ENCODE peak calls at places on chromosome 10, in nine cellular contexts. X is endothelial cell, F is fibroblast of lung, G is chondrocyte, W is PC-9, Q is GM20000, I is right lobe of liver, M is AG10803, L is AG04450. V is an unnamed sample.

GRCh38 chr10:68560201-68560915 is at the start of gene TET1:
- DNase-seq in X (peak; percentile 79), F (peak; percentile 54), G (no peak), W (no peak), Q (peak; percentile 66), I (peak; percentile 57), M (peak; percentile 39), L (no peak), V (no peak)

GRCh38 chr10:102146971-102147428 is 5.2 kb upstream of the NOLC1 start:
- DNase-seq in X (no peak), F (no peak), G (no peak), W (no peak), Q (no peak), I (no peak), M (no peak), L (no peak), V (no peak)

GRCh38 chr10:22620140-22620857 is 94.1 kb downstream of the PIP4K2A start:
- DNase-seq in X (no peak), F (peak; percentile 98), G (no peak), W (peak; percentile 61), Q (no peak), I (no peak), M (peak; percentile 94), L (peak; percentile 80), V (peak; percentile 82)

GRCh38 chr10:133457100-133457841 is 3.5 kb downstream of the SCART1 start:
- DNase-seq in X (no peak), F (no peak), G (no peak), W (no peak), Q (no peak), I (peak; percentile 49), M (no peak), L (no peak), V (no peak)

GRCh38 chr10:120945801-120946302 is 94.7 kb downstream of the WDR11 start:
- DNase-seq in X (no peak), F (peak; percentile 61), G (no peak), W (no peak), Q (no peak), I (no peak), M (peak; percentile 20), L (no peak), V (no peak)

GRCh38 chr10:14822879-14823755 is 14.7 kb downstream of the CDNF start:
- DNase-seq in X (peak; percentile 35), F (peak; percentile 28), G (no peak), W (no peak), Q (peak; percentile 58), I (no peak), M (peak; percentile 49), L (peak; percentile 20), V (peak; percentile 27)

GRCh38 chr10:22986771-22987542 is 59.1 kb downstream of the ARMC3 start:
- DNase-seq in X (no peak), F (peak; percentile 36), G (no peak), W (no peak), Q (peak; percentile 22), I (no peak), M (peak; percentile 44), L (peak; percentile 1), V (no peak)

GRCh38 chr10:25357269-25357668 is 182.5 kb downstream of the GPR158 start:
- DNase-seq in X (no peak), F (no peak), G (no peak), W (no peak), Q (no peak), I (no peak), M (no peak), L (no peak), V (no peak)

GRCh38 chr10:24174014-24174413 is 34.9 kb upstream of the KIAA1217 start:
- DNase-seq in X (no peak), F (no peak), G (no peak), W (no peak), Q (no peak), I (no peak), M (no peak), L (no peak), V (no peak)

GRCh38 chr10:24172909-24173308 is 36.0 kb upstream of the KIAA1217 start:
- DNase-seq in X (no peak), F (no peak), G (no peak), W (no peak), Q (no peak), I (no peak), M (no peak), L (no peak), V (no peak)

DNA sequence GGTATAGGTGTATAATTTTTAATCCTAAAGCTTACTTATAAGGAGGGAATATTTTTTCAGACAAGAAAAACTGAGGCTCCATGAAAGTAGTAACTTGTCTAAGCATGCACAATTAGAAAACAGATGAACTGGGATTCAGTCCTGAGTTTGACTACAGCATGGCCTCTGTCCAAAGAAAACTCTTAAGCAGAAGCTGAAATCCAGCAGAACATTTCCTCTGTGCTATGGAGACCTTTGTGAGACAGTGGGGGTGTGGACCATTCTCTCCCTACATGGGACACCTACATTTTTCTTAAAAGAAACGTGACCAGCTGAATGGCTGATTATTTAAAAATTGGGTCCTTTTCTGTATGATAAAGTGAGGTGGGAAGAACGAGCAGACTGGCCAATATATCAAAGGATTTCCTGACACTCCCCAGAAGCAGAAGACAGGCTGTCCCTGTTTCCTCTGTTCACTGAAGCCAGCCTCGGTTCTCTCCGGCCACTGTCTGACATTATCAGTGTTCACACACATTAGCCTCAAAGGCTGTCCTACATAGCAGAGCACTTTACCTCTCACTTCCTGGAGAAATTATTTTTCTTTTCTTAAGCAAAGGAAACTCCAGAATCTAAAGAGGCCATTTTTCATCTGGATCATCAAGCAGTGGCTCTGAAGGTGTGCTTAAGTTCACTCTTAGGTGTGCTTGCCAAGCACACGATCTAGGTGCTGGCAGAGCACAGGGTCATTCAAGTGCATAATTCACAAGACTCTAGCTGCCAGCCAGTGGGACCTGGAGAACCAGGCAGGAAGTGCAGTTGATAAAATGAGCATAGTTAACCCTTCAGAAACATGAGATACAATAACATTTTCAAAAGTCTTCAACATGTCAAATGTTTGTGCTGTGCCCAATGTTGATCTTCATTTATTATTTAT is 40.4 kb upstream of the KIAA1217 start:
- DNase-seq in X (no peak), F (peak; percentile 36), G (no peak), W (no peak), Q (no peak), I (no peak), M (no peak), L (no peak), V (no peak)
- TF ChIP-seq CTCF in X (no peak), F (no peak), G (no peak), W (no peak), Q (no peak), I (no peak), M (no peak), L (no peak), V (no peak)

GRCh38 chr10:43685744-43686143 is 37.1 kb upstream of the ZNF32 start:
- DNase-seq in X (no peak), F (no peak), G (no peak), W (no peak), Q (no peak), I (no peak), M (no peak), L (no peak), V (no peak)

GRCh38 chr10:43687373-43687772 is 38.7 kb upstream of the ZNF32 start:
- DNase-seq in X (no peak), F (no peak), G (no peak), W (no peak), Q (no peak), I (no peak), M (no peak), L (no peak), V (no peak)

GRCh38 chr10:43688348-43688892 is 39.7 kb upstream of the ZNF32 start:
- DNase-seq in X (no peak), F (peak; percentile 61), G (no peak), W (no peak), Q (no peak), I (no peak), M (no peak), L (no peak), V (no peak)

GRCh38 chr10:43684198-43684559 is 35.5 kb upstream of the ZNF32 start:
- DNase-seq in X (no peak), F (no peak), G (no peak), W (no peak), Q (no peak), I (no peak), M (no peak), L (no peak), V (no peak)

GRCh38 chr10:43686414-43686813 is 37.7 kb upstream of the ZNF32 start:
- DNase-seq in X (no peak), F (no peak), G (no peak), W (no peak), Q (no peak), I (no peak), M (no peak), L (no peak), V (no peak)
- TF ChIP-seq CTCF in X (peak; percentile 20), F (peak; percentile 16), G (peak; percentile 35), W (no peak), Q (no peak), I (no peak), M (peak; percentile 14), L (peak; percentile 21), V (no peak)

GRCh38 chr10:31320179-31320597 is 1.2 kb downstream of the ZEB1 start:
- DNase-seq in X (peak; percentile 22), F (peak; percentile 48), G (no peak), W (no peak), Q (peak; percentile 48), I (peak; percentile 77), M (no peak), L (no peak), V (no peak)

GRCh38 chr10:31319602-31320178 is 674 bp downstream of the ZEB1 start:
- DNase-seq in X (peak; percentile 16), F (no peak), G (no peak), W (no peak), Q (peak; percentile 34), I (no peak), M (no peak), L (no peak), V (no peak)

GRCh38 chr10:31318382-31318853 is 598 bp upstream of the ZEB1 start:
- DNase-seq in X (peak; percentile 49), F (peak; percentile 84), G (no peak), W (no peak), Q (peak; percentile 88), I (peak; percentile 86), M (peak; percentile 75), L (no peak), V (no peak)

GRCh38 chr10:31317652-31318381 is 1.2 kb upstream of the ZEB1 start:
- DNase-seq in X (peak; percentile 48), F (no peak), G (no peak), W (peak; percentile 53), Q (no peak), I (no peak), M (no peak), L (no peak), V (no peak)

GRCh38 chr10:31318854-31319601 is at the start of gene ZEB1:
- DNase-seq in X (peak; percentile 81), F (peak; percentile 97), G (peak; percentile 90), W (peak; percentile 66), Q (peak; percentile 91), I (peak; percentile 88), M (peak; percentile 91), L (peak; percentile 79), V (peak; percentile 86)
- TF ChIP-seq CTCF in X (peak; percentile 32), F (peak; percentile 18), G (peak; percentile 76), W (no peak), Q (no peak), I (peak; percentile 45), M (peak; percentile 34), L (peak; percentile 46), V (peak; percentile 29)

DNA sequence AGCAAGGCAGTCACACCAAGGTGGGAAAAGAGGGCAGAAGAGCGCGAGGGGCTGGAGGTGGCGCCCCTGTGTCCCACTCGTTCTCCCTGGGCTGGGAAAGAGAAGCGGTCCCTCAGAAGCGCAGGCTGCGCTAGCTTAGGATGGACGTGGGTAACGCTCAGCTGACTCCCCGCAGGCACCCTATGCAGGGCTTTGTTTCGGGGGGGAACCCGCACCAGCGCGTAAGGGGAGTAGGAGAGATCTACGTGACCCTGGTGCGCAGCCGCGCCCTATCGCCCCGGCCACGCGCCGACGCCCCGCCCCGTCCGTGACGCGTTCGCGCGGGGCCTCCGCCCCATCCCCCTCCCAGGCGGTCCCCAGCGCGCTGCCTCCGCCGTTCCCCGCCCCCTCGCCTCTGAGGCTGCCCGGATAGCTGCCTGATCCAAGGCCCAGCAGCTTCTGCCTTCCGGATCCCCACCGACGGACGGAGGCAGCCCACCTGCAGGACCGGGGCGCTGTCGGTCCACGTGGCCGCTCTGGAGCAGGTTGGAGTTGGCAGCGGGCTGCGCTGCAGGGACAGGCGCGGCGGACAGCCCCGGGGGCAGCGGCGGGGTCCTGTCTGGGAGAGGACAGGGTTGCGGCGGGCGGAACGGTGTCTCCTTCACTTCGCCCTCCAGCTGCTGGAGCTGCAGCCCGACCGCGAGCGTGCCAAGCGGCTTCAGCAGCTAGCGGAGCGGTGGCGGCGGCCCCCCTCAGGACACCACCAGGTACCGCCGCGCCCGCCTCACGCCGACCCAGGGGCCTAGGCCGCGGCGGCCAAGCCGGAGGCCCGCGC is at the start of gene VDAC2:
- DNase-seq in X (peak; percentile 94), F (peak; percentile 76), G (peak; percentile 95), W (peak; percentile 62), Q (peak; percentile 98), I (peak; percentile 94), M (peak; percentile 85), L (no peak), V (peak; percentile 75)
- TF ChIP-seq CTCF in X (no peak), F (no peak), G (no peak), W (no peak), Q (no peak), I (no peak), M (no peak), L (no peak), V (no peak)